ENCODE peak calls at places on chromosomes 5 and 9, in ten cellular contexts. One of them, this sample, is unnamed.

GRCh38 chr5:79872309-79872708 is 118.8 kb downstream of the MTX3 start:
- DNase-seq in hepatocyte: no peak
- DNase-seq in progenitor cell of endocrine pancreas: no peak
- DNase-seq in HCT116: no peak
- DNase-seq in BJ: no peak
- DNase-seq in sigmoid colon: no peak
- DNase-seq in HFF-Myc: no peak
- DNase-seq in heart left ventricle: no peak
- DNase-seq in bronchial epithelial cell: no peak
- DNase-seq in mesothelial cell of epicardium: no peak
- DNase-seq in this sample: no peak

GRCh38 chr9:16661816-16662215 is 208.7 kb downstream of the BNC2 start:
- DNase-seq in HCT116: no peak
- DNase-seq in HFF-Myc: no peak
- DNase-seq in progenitor cell of endocrine pancreas: no peak
- DNase-seq in hepatocyte: no peak
- DNase-seq in bronchial epithelial cell: no peak
- DNase-seq in heart left ventricle: no peak
- DNase-seq in BJ: no peak
- DNase-seq in mesothelial cell of epicardium: no peak
- DNase-seq in sigmoid colon: no peak
- DNase-seq in this sample: no peak

GRCh38 chr9:2613730-2614271 is 7.8 kb upstream of the VLDLR start:
- DNase-seq in bronchial epithelial cell: peak; percentile 22
- DNase-seq in BJ: no peak
- DNase-seq in progenitor cell of endocrine pancreas: no peak
- DNase-seq in mesothelial cell of epicardium: no peak
- DNase-seq in hepatocyte: no peak
- DNase-seq in HFF-Myc: no peak
- DNase-seq in sigmoid colon: no peak
- DNase-seq in heart left ventricle: no peak
- DNase-seq in HCT116: no peak
- DNase-seq in this sample: no peak

GRCh38 chr5:133052317-133053175 is 733 bp downstream of the HSPA4 start:
- DNase-seq in heart left ventricle: peak; percentile 80
- DNase-seq in sigmoid colon: peak; percentile 72
- DNase-seq in hepatocyte: peak; percentile 81
- DNase-seq in progenitor cell of endocrine pancreas: no peak
- DNase-seq in mesothelial cell of epicardium: peak; percentile 63
- DNase-seq in bronchial epithelial cell: peak; percentile 26
- DNase-seq in HCT116: no peak
- DNase-seq in HFF-Myc: no peak
- DNase-seq in BJ: no peak
- DNase-seq in this sample: no peak

GRCh38 chr5:177116631-177117373 is 16.8 kb upstream of the NSD1 start:
- DNase-seq in BJ: no peak
- DNase-seq in sigmoid colon: peak; percentile 96
- DNase-seq in progenitor cell of endocrine pancreas: peak; percentile 42
- DNase-seq in hepatocyte: peak; percentile 54
- DNase-seq in HCT116: no peak
- DNase-seq in HFF-Myc: no peak
- DNase-seq in heart left ventricle: peak; percentile 96
- DNase-seq in mesothelial cell of epicardium: no peak
- DNase-seq in bronchial epithelial cell: peak; percentile 34
- DNase-seq in this sample: peak; percentile 13

GRCh38 chr5:170078931-170079330 is 26.8 kb upstream of the FOXI1 start:
- DNase-seq in hepatocyte: no peak
- DNase-seq in BJ: no peak
- DNase-seq in HFF-Myc: no peak
- DNase-seq in sigmoid colon: no peak
- DNase-seq in mesothelial cell of epicardium: no peak
- DNase-seq in progenitor cell of endocrine pancreas: no peak
- DNase-seq in heart left ventricle: no peak
- DNase-seq in HCT116: no peak
- DNase-seq in bronchial epithelial cell: no peak
- DNase-seq in this sample: no peak

GRCh38 chr5:83922699-83923098 is 202.0 kb upstream of the HAPLN1 start:
- DNase-seq in heart left ventricle: no peak
- DNase-seq in progenitor cell of endocrine pancreas: no peak
- DNase-seq in sigmoid colon: no peak
- DNase-seq in HCT116: no peak
- DNase-seq in hepatocyte: no peak
- DNase-seq in mesothelial cell of epicardium: no peak
- DNase-seq in HFF-Myc: no peak
- DNase-seq in BJ: no peak
- DNase-seq in bronchial epithelial cell: no peak
- DNase-seq in this sample: no peak

GRCh38 chr9:93011114-93011513 is 47.4 kb upstream of the SUSD3 start:
- DNase-seq in sigmoid colon: peak; percentile 50
- DNase-seq in BJ: no peak
- DNase-seq in bronchial epithelial cell: no peak
- DNase-seq in mesothelial cell of epicardium: peak; percentile 19
- DNase-seq in HFF-Myc: no peak
- DNase-seq in HCT116: no peak
- DNase-seq in hepatocyte: no peak
- DNase-seq in heart left ventricle: no peak
- DNase-seq in progenitor cell of endocrine pancreas: no peak
- DNase-seq in this sample: no peak

GRCh38 chr9:76651114-76651697 is 113.0 kb upstream of the PCA3 start:
- DNase-seq in heart left ventricle: no peak
- DNase-seq in HCT116: no peak
- DNase-seq in sigmoid colon: no peak
- DNase-seq in mesothelial cell of epicardium: no peak
- DNase-seq in hepatocyte: no peak
- DNase-seq in progenitor cell of endocrine pancreas: no peak
- DNase-seq in bronchial epithelial cell: no peak
- DNase-seq in BJ: no peak
- DNase-seq in HFF-Myc: no peak
- DNase-seq in this sample: no peak

GRCh38 chr9:101443358-101443757 is 7.8 kb upstream of the ALDOB start:
- DNase-seq in heart left ventricle: peak; percentile 74
- DNase-seq in sigmoid colon: peak; percentile 69
- DNase-seq in bronchial epithelial cell: no peak
- DNase-seq in mesothelial cell of epicardium: no peak
- DNase-seq in BJ: no peak
- DNase-seq in hepatocyte: no peak
- DNase-seq in progenitor cell of endocrine pancreas: no peak
- DNase-seq in HCT116: no peak
- DNase-seq in HFF-Myc: no peak
- DNase-seq in this sample: no peak

GRCh38 chr9:19000133-19000532 is 32.9 kb downstream of the SAXO1 start:
- DNase-seq in sigmoid colon: no peak
- DNase-seq in BJ: no peak
- DNase-seq in bronchial epithelial cell: no peak
- DNase-seq in heart left ventricle: no peak
- DNase-seq in HFF-Myc: no peak
- DNase-seq in progenitor cell of endocrine pancreas: no peak
- DNase-seq in hepatocyte: no peak
- DNase-seq in HCT116: no peak
- DNase-seq in mesothelial cell of epicardium: no peak
- DNase-seq in this sample: no peak

GRCh38 chr9:17907780-17908513 is 329.1 kb downstream of the SH3GL2 start:
- DNase-seq in progenitor cell of endocrine pancreas: no peak
- DNase-seq in HFF-Myc: no peak
- DNase-seq in heart left ventricle: no peak
- DNase-seq in mesothelial cell of epicardium: no peak
- DNase-seq in sigmoid colon: no peak
- DNase-seq in HCT116: no peak
- DNase-seq in BJ: no peak
- DNase-seq in hepatocyte: no peak
- DNase-seq in bronchial epithelial cell: no peak
- DNase-seq in this sample: no peak

GRCh38 chr5:73640861-73641320 is 14.9 kb downstream of the ARHGEF28 start:
- DNase-seq in bronchial epithelial cell: peak; percentile 58
- DNase-seq in HCT116: no peak
- DNase-seq in mesothelial cell of epicardium: no peak
- DNase-seq in HFF-Myc: no peak
- DNase-seq in heart left ventricle: no peak
- DNase-seq in BJ: no peak
- DNase-seq in hepatocyte: no peak
- DNase-seq in sigmoid colon: no peak
- DNase-seq in progenitor cell of endocrine pancreas: no peak
- DNase-seq in this sample: no peak

GRCh38 chr5:42654645-42655044 is 102.0 kb upstream of the CCDC152 start:
- DNase-seq in sigmoid colon: no peak
- DNase-seq in HCT116: no peak
- DNase-seq in bronchial epithelial cell: no peak
- DNase-seq in HFF-Myc: no peak
- DNase-seq in progenitor cell of endocrine pancreas: no peak
- DNase-seq in hepatocyte: no peak
- DNase-seq in BJ: no peak
- DNase-seq in heart left ventricle: no peak
- DNase-seq in mesothelial cell of epicardium: no peak
- DNase-seq in this sample: no peak

GRCh38 chr5:152349683-152350526 is 55.2 kb downstream of the NMUR2 start:
- DNase-seq in HFF-Myc: no peak
- DNase-seq in hepatocyte: peak; percentile 74
- DNase-seq in BJ: no peak
- DNase-seq in heart left ventricle: no peak
- DNase-seq in progenitor cell of endocrine pancreas: peak; percentile 34
- DNase-seq in bronchial epithelial cell: peak; percentile 37
- DNase-seq in sigmoid colon: no peak
- DNase-seq in mesothelial cell of epicardium: peak; percentile 40
- DNase-seq in HCT116: peak; percentile 15
- DNase-seq in this sample: no peak

DNA sequence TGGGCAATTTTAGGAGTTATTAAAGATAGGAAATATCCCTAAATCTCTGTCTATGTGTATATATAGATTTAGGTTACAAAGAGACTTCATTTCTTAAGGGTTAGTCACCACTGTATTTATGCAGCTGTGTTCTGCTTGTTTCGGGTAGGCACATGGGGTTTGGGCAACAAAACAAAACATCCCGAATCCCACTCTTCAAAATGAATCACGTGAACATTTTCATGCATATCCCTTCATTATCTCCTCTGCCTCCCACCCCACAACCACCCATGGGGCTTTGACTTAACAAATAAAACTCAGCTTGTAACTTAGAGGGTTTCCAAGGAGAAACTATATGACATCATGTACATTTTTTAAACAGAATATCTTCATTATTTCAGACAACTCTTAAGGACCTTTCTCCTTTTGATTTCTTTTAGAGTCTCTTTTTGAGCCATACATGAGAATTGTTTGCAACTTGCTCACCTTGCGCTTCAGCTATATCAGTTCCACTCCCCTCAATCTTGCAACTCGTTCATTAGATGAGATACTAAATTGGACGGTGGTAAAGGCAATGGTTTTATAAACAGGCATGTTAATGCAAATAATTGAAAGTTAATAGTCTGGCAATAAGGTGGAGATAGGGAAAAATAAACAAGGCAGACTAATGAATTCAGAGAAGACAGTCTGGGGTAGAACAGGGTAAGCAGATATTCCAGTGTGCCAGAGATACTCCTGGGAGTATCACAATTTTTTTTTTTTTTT is 136.7 kb downstream of the CD180 start:
- DNase-seq in hepatocyte: no peak
- DNase-seq in HCT116: no peak
- DNase-seq in bronchial epithelial cell: peak; percentile 74
- DNase-seq in mesothelial cell of epicardium: no peak
- DNase-seq in BJ: no peak
- DNase-seq in progenitor cell of endocrine pancreas: no peak
- DNase-seq in HFF-Myc: no peak
- DNase-seq in sigmoid colon: no peak
- DNase-seq in heart left ventricle: no peak
- DNase-seq in this sample: no peak
- TF ChIP-seq CTCF in hepatocyte: no peak
- TF ChIP-seq CTCF in HCT116: no peak
- TF ChIP-seq CTCF in bronchial epithelial cell: no peak
- TF ChIP-seq CTCF in mesothelial cell of epicardium: no peak
- TF ChIP-seq CTCF in BJ: no peak
- TF ChIP-seq CTCF in progenitor cell of endocrine pancreas: no peak
- TF ChIP-seq CTCF in HFF-Myc: no peak
- TF ChIP-seq CTCF in sigmoid colon: no peak
- TF ChIP-seq CTCF in heart left ventricle: no peak
- TF ChIP-seq CTCF in this sample: no peak

GRCh38 chr5:93596676-93597441 is 13.8 kb downstream of the NR2F1 start:
- DNase-seq in progenitor cell of endocrine pancreas: no peak
- DNase-seq in heart left ventricle: no peak
- DNase-seq in bronchial epithelial cell: no peak
- DNase-seq in mesothelial cell of epicardium: peak; percentile 44
- DNase-seq in sigmoid colon: no peak
- DNase-seq in HFF-Myc: no peak
- DNase-seq in BJ: no peak
- DNase-seq in hepatocyte: no peak
- DNase-seq in HCT116: peak; percentile 51
- DNase-seq in this sample: no peak
- TF ChIP-seq CTCF in progenitor cell of endocrine pancreas: peak; percentile 41
- TF ChIP-seq CTCF in heart left ventricle: no peak
- TF ChIP-seq CTCF in bronchial epithelial cell: no peak
- TF ChIP-seq CTCF in mesothelial cell of epicardium: no peak
- TF ChIP-seq CTCF in sigmoid colon: no peak
- TF ChIP-seq CTCF in HFF-Myc: no peak
- TF ChIP-seq CTCF in BJ: no peak
- TF ChIP-seq CTCF in hepatocyte: no peak
- TF ChIP-seq CTCF in HCT116: peak; percentile 42
- TF ChIP-seq CTCF in this sample: no peak

DNA sequence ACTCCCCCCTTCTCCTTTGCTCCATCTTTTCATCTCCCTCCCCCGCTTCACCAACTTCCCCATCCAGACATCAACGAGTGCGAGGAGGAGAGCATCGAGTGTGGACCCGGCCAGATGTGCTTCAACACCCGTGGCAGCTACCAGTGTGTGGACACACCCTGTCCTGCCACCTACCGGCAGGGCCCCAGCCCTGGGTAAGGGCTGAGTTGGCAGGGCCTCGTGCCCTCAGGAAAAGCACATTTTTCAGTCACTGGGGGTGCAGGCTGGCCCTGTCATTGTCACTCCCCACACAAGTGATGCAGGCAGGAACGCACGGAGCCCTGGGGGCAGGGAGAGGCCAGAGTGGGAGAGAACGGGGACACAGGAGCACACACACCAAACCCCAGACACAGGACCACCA is 12.4 kb upstream of the ASS1 start:
- DNase-seq in mesothelial cell of epicardium: no peak
- DNase-seq in heart left ventricle: peak; percentile 51
- DNase-seq in BJ: no peak
- DNase-seq in hepatocyte: no peak
- DNase-seq in progenitor cell of endocrine pancreas: no peak
- DNase-seq in HCT116: no peak
- DNase-seq in sigmoid colon: no peak
- DNase-seq in bronchial epithelial cell: no peak
- DNase-seq in HFF-Myc: no peak
- DNase-seq in this sample: no peak
- TF ChIP-seq CTCF in mesothelial cell of epicardium: no peak
- TF ChIP-seq CTCF in heart left ventricle: no peak
- TF ChIP-seq CTCF in BJ: peak; percentile 36
- TF ChIP-seq CTCF in hepatocyte: no peak
- TF ChIP-seq CTCF in progenitor cell of endocrine pancreas: no peak
- TF ChIP-seq CTCF in HCT116: no peak
- TF ChIP-seq CTCF in sigmoid colon: no peak
- TF ChIP-seq CTCF in bronchial epithelial cell: peak; percentile 38
- TF ChIP-seq CTCF in HFF-Myc: peak; percentile 33
- TF ChIP-seq CTCF in this sample: peak; percentile 36

DNA sequence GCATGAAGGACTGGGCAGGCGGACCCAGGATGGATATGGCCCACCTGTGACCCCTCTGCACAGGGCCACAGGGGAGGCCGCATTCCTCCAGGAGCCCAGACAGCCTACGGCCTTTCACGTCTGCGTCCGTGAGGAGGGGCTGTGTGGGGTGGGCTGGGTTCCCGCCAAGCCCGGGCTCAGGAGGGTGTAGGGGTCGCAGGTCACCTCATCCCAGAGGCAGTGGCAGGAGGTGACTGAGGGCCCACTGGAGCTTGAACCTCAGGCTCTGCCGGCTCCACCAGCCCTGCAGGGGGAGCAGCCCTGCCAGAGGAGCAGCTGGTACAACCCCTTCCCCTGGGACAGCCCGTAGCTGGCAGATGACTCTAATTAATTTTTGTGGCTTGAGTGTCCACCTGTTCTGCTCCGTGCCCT is 40.7 kb upstream of the CACNA1B start:
- DNase-seq in mesothelial cell of epicardium: no peak
- DNase-seq in hepatocyte: no peak
- DNase-seq in HCT116: no peak
- DNase-seq in sigmoid colon: peak; percentile 52
- DNase-seq in BJ: no peak
- DNase-seq in progenitor cell of endocrine pancreas: no peak
- DNase-seq in bronchial epithelial cell: no peak
- DNase-seq in heart left ventricle: no peak
- DNase-seq in HFF-Myc: no peak
- DNase-seq in this sample: no peak
- TF ChIP-seq CTCF in mesothelial cell of epicardium: no peak
- TF ChIP-seq CTCF in hepatocyte: no peak
- TF ChIP-seq CTCF in HCT116: no peak
- TF ChIP-seq CTCF in sigmoid colon: no peak
- TF ChIP-seq CTCF in BJ: no peak
- TF ChIP-seq CTCF in progenitor cell of endocrine pancreas: no peak
- TF ChIP-seq CTCF in bronchial epithelial cell: no peak
- TF ChIP-seq CTCF in heart left ventricle: no peak
- TF ChIP-seq CTCF in HFF-Myc: no peak
- TF ChIP-seq CTCF in this sample: no peak